ENCODE peak calls at places on chromosome 16, in seven cellular contexts. L is uterus, P is EH, H is keratinocyte, F is GM23338, X is HFFc6, C is left cardiac atrium. W is an unnamed sample.

GRCh38 chr16:1158456-1159324 is 5.8 kb downstream of the CACNA1H start:
- DNase-seq in L (peak; percentile 84), P (no peak), H (no peak), F (peak; percentile 55), X (no peak), C (peak; percentile 75), W (no peak)

GRCh38 chr16:56732832-56733231 is 2.9 kb downstream of the NUP93 start:
- DNase-seq in L (no peak), P (no peak), H (no peak), F (no peak), X (no peak), C (no peak), W (no peak)

GRCh38 chr16:86862596-86862995 is 284.2 kb downstream of the FOXL1 start:
- DNase-seq in L (no peak), P (peak; percentile 21), H (no peak), F (no peak), X (no peak), C (peak; percentile 58), W (no peak)

GRCh38 chr16:53872248-53873221 is 168.6 kb downstream of the FTO start:
- DNase-seq in L (no peak), P (peak; percentile 81), H (no peak), F (no peak), X (peak; percentile 74), C (no peak), W (peak; percentile 91)

GRCh38 chr16:24853830-24854229 is 8.1 kb downstream of the SLC5A11 start:
- DNase-seq in L (peak; percentile 27), P (peak; percentile 70), H (no peak), F (peak; percentile 28), X (peak; percentile 32), C (peak; percentile 41), W (peak; percentile 25)

GRCh38 chr16:89431158-89431584 is 59.2 kb downstream of the ANKRD11 start:
- DNase-seq in L (no peak), P (peak; percentile 85), H (no peak), F (no peak), X (peak; percentile 86), C (no peak), W (peak; percentile 86)

GRCh38 chr16:21950782-21951521 is 2.2 kb upstream of the UQCRC2 start:
- DNase-seq in L (no peak), P (peak; percentile 54), H (no peak), F (peak; percentile 17), X (peak; percentile 22), C (no peak), W (peak; percentile 25)

GRCh38 chr16:89292443-89293078 is 75.1 kb downstream of the ZNF778 start:
- DNase-seq in L (no peak), P (no peak), H (no peak), F (peak; percentile 61), X (no peak), C (no peak), W (no peak)

GRCh38 chr16:4136229-4136813 is 20.1 kb upstream of the ADCY9 start:
- DNase-seq in L (no peak), P (no peak), H (peak; percentile 88), F (peak; percentile 87), X (no peak), C (no peak), W (no peak)

GRCh38 chr16:1993731-1994131 is 4.0 kb downstream of the SYNGR3 start:
- DNase-seq in L (no peak), P (peak; percentile 40), H (no peak), F (no peak), X (peak; percentile 6), C (peak; percentile 31), W (peak; percentile 44)

GRCh38 chr16:83717308-83717707 is 90.5 kb upstream of the HSBP1 start:
- DNase-seq in L (no peak), P (no peak), H (no peak), F (peak; percentile 74), X (no peak), C (no peak), W (no peak)

GRCh38 chr16:48384305-48384981 is 770 bp downstream of the SIAH1 start:
- DNase-seq in L (peak; percentile 51), P (peak; percentile 65), H (no peak), F (peak; percentile 66), X (no peak), C (peak; percentile 72), W (peak; percentile 46)

GRCh38 chr16:13866073-13866472 is 53.9 kb upstream of the ERCC4 start:
- DNase-seq in L (peak; percentile 30), P (peak; percentile 73), H (no peak), F (peak; percentile 94), X (peak; percentile 64), C (peak; percentile 85), W (peak; percentile 85)

GRCh38 chr16:61500851-61501250 is 535.4 kb downstream of the CDH8 start:
- DNase-seq in L (no peak), P (no peak), H (no peak), F (no peak), X (no peak), C (no peak), W (no peak)

GRCh38 chr16:881219-882097 is 80.9 kb upstream of the GNG13 start:
- DNase-seq in L (no peak), P (no peak), H (no peak), F (no peak), X (no peak), C (no peak), W (no peak)

GRCh38 chr16:85246473-85246872 is 134.2 kb upstream of the CIBAR2 start:
- DNase-seq in L (no peak), P (no peak), H (no peak), F (no peak), X (no peak), C (no peak), W (no peak)

GRCh38 chr16:30699615-30700099 is 686 bp downstream of the SRCAP start:
- DNase-seq in L (no peak), P (peak; percentile 15), H (no peak), F (no peak), X (no peak), C (no peak), W (no peak)

GRCh38 chr16:11586856-11587642 is at the start of gene LITAF:
- DNase-seq in L (peak; percentile 76), P (peak; percentile 73), H (no peak), F (peak; percentile 75), X (peak; percentile 11), C (peak; percentile 74), W (peak; percentile 45)

GRCh38 chr16:10876799-10877341 is at the start of gene CIITA:
- DNase-seq in L (no peak), P (peak; percentile 77), H (peak; percentile 76), F (peak; percentile 55), X (peak; percentile 90), C (peak; percentile 77), W (peak; percentile 84)

GRCh38 chr16:57533618-57534336 is 2.6 kb downstream of the CCDC102A start:
- DNase-seq in L (peak; percentile 29), P (no peak), H (no peak), F (no peak), X (no peak), C (peak; percentile 40), W (no peak)

GRCh38 chr16:21264226-21265036 is 13.7 kb downstream of the CRYM start:
- DNase-seq in L (peak; percentile 37), P (peak; percentile 24), H (no peak), F (no peak), X (no peak), C (peak; percentile 40), W (peak; percentile 17)

GRCh38 chr16:84851192-84852127 is 31.7 kb downstream of the CRISPLD2 start:
- DNase-seq in L (no peak), P (peak; percentile 100), H (no peak), F (no peak), X (peak; percentile 95), C (no peak), W (peak; percentile 44)

GRCh38 chr16:12503201-12503600 is 300.5 kb downstream of the CPPED1 start:
- DNase-seq in L (no peak), P (no peak), H (no peak), F (no peak), X (no peak), C (no peak), W (no peak)

GRCh38 chr16:10895053-10895946 is 18.3 kb downstream of the CIITA start:
- DNase-seq in L (no peak), P (peak; percentile 59), H (no peak), F (peak; percentile 89), X (no peak), C (peak; percentile 62), W (peak; percentile 21)

W was measured in AG10803.